ENCODE peak calls at places on chromosomes 11 and 22, in seven cellular contexts. B, D, Z, F, X, H and W are unnamed samples.
A peak's percentile ranks its signal among the peaks of the same experiment; 100 is the strongest.

GRCh38 chr22:19874307-19875060 is 19.8 kb upstream of the GNB1L start:
- DNase-seq in B (peak; percentile 79), D (no peak), Z (no peak), F (peak; percentile 18), X (peak; percentile 87), H (peak; percentile 12), W (no peak)

GRCh38 chr22:38923463-38924196 is 33.8 kb upstream of the APOBEC3A start:
- DNase-seq in B (no peak), D (peak; percentile 8), Z (no peak), F (peak; percentile 55), X (peak; percentile 28), H (no peak), W (peak; percentile 88)

GRCh38 chr11:75792127-75792731 is 22.8 kb upstream of the UVRAG start:
- DNase-seq in B (no peak), D (no peak), Z (no peak), F (no peak), X (no peak), H (no peak), W (no peak)

GRCh38 chr22:23862103-23862502 is 4.4 kb downstream of the SLC2A11 start:
- DNase-seq in B (peak; percentile 70), D (no peak), Z (no peak), F (no peak), X (peak; percentile 55), H (peak; percentile 60), W (peak; percentile 39)

GRCh38 chr11:10796191-10796590 is 12.5 kb downstream of the EIF4G2 start:
- DNase-seq in B (no peak), D (no peak), Z (no peak), F (no peak), X (no peak), H (no peak), W (no peak)

GRCh38 chr11:65583589-65583988 is 7.7 kb downstream of the EHBP1L1 start:
- DNase-seq in B (no peak), D (no peak), Z (no peak), F (no peak), X (no peak), H (no peak), W (no peak)

GRCh38 chr11:62680825-62681240 is 2.0 kb upstream of the UBXN1 start:
- DNase-seq in B (no peak), D (no peak), Z (no peak), F (peak; percentile 69), X (peak; percentile 71), H (no peak), W (peak; percentile 75)

GRCh38 chr11:44808053-44808753 is 81.4 kb downstream of the TSPAN18 start:
- DNase-seq in B (no peak), D (no peak), Z (no peak), F (no peak), X (no peak), H (no peak), W (no peak)

GRCh38 chr22:49305215-49305965 is 522.3 kb downstream of the BRD1 start:
- DNase-seq in B (peak; percentile 84), D (no peak), Z (peak; percentile 28), F (no peak), X (peak; percentile 78), H (peak; percentile 94), W (no peak)

GRCh38 chr11:64676253-64676615 is 46.8 kb downstream of the NRXN2 start:
- DNase-seq in B (no peak), D (no peak), Z (no peak), F (no peak), X (no peak), H (no peak), W (no peak)

GRCh38 chr22:50641696-50642607 is 14.0 kb upstream of the ARSA start:
- DNase-seq in B (no peak), D (no peak), Z (no peak), F (no peak), X (peak; percentile 65), H (peak; percentile 77), W (peak; percentile 34)

GRCh38 chr11:8913961-8914660 is 3.1 kb downstream of the AKIP1 start:
- DNase-seq in B (peak; percentile 78), D (no peak), Z (peak; percentile 20), F (peak; percentile 42), X (peak; percentile 59), H (peak; percentile 65), W (peak; percentile 41)

GRCh38 chr11:66082936-66083698 is 13.0 kb downstream of the PACS1 start:
- DNase-seq in B (no peak), D (no peak), Z (no peak), F (no peak), X (peak; percentile 27), H (no peak), W (no peak)